ENCODE peak calls at places on chromosomes 13 and 19, in five cellular contexts. C is SK-N-SH, N is K562, P is GM12878, W is HepG2. X is an unnamed sample.

GRCh38 chr13:23380534-23380933 is 53.0 kb downstream of the SACS start:
- DNase-seq in N (no peak), W (no peak), C (no peak), P (no peak), X (no peak)

GRCh38 chr19:8155318-8155717 is 5.9 kb upstream of the FBN3 start:
- DNase-seq in N (no peak), C (no peak), P (no peak), W (no peak), X (no peak)

GRCh38 chr19:10952809-10953208 is 8.0 kb upstream of the SMARCA4 start:
- DNase-seq in N (no peak), W (no peak), C (no peak), P (no peak), X (no peak)

GRCh38 chr13:29763426-29764180 is 86.8 kb downstream of the UBL3 start:
- DNase-seq in C (no peak), P (no peak), W (no peak), N (no peak), X (no peak)

GRCh38 chr19:2294377-2295335 is 12.7 kb upstream of the PEAK3 start:
- DNase-seq in W (no peak), P (no peak), N (no peak), C (peak), X (no peak)

GRCh38 chr13:74465279-74465678 is 331.1 kb upstream of the KLF12 start:
- DNase-seq in P (no peak), N (no peak), W (no peak), C (no peak), X (no peak)

GRCh38 chr13:113771709-113772331 is 12.8 kb downstream of the TMEM255B start:
- DNase-seq in N (no peak), P (no peak), W (no peak), C (no peak), X (no peak)

GRCh38 chr19:1774999-1775772 is 21.9 kb downstream of the ONECUT3 start:
- DNase-seq in W (no peak), N (peak), C (peak), P (no peak), X (peak)

GRCh38 chr19:15195987-15196682 is 4.7 kb downstream of the NOTCH3 start:
- DNase-seq in W (no peak), C (no peak), P (no peak), N (no peak), X (peak)

GRCh38 chr13:95360464-95361097 is 59.3 kb upstream of the ABCC4 start:
- DNase-seq in P (no peak), C (no peak), W (no peak), N (no peak), X (no peak)

GRCh38 chr19:18274303-18274775 is at the start of gene IQCN:
- DNase-seq in W (peak), N (no peak), P (no peak), C (no peak), X (no peak)

GRCh38 chr19:2552859-2553258 is 76.9 kb downstream of the GADD45B start:
- DNase-seq in C (no peak), N (peak), W (no peak), P (peak), X (no peak)

DNA sequence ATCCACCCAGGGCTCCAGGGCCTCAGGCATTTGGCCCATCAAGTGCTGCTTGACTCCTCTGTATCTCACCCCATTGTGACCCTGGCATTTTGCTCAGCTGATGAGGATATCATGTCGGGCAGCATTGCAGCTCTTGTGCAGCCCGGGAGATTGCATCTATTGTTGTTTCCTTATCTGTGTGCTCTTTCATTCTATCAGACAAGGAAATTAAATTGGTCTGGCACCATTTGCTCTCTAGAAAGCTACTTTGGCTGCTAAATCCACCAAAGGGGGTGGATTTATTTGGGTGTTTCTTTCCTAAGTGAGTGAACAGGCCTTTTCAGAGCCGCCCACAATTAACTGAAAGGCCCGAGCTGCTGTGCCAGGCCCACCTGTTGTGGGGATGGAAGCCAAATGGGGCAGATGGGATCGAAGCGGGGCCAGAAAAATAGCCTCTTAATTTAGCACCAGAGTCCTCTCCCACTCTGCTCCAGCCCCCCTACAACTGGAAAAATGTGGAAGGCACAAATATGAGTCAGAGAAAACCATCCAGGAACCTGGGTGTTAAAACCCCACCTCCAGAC is 99.4 kb downstream of the DNAJC15 start:
- DNase-seq in N (no peak), P (no peak), W (no peak), C (peak), X (no peak)
- TF ChIP-seq FOXM1 in N (no peak), P (no peak), W (no peak), C (no peak), X (no peak)

DNA sequence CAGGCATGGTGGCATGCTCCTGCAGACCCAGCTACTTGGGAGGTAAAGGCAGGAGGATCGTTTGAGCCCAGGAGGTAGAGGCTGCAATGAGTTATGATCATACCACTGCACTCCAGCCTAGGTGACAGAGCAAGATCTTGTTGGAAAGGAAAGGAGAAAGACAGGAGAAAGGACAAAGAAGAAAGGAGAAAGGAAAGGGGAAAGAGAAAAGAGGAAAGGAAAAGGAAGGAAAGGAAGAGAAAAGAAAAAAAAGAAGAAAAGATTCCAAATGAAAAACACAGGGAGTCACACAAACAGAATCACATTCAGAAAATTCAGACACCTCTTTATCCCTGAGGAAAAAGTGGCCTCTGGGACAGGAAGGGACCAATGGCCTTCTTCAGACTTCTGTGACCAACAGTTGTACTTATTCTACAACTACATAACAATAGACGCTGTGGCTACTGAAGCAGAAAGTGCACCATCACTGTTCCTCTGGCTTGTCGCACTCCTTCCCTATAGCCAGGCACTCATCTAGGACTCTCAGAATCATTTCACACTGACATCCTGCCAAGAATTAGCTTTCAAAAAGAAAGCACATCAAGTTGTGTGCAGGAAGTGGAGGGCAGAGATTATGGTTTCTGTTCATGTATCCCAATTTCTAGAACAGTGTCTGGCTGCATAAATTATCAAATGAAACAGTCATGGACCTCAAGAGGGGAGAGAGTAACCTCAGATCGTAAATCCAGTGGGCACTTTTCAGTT is 5.9 kb downstream of the MTMR6 start:
- DNase-seq in W (no peak), P (peak), C (no peak), N (no peak), X (no peak)
- TF ChIP-seq FOXM1 in W (no peak), P (no peak), C (no peak), N (no peak), X (no peak)

GRCh38 chr19:46528601-46529447 is 33.2 kb upstream of the PNMA8B start:
- DNase-seq in P (no peak), N (no peak), C (no peak), W (no peak), X (no peak)
- TF ChIP-seq FOXM1 in P (no peak), N (no peak), C (no peak), W (no peak), X (no peak)

GRCh38 chr13:110294624-110295023 is 12.3 kb downstream of the COL4A1 start:
- DNase-seq in C (no peak), W (no peak), N (no peak), P (no peak), X (no peak)

GRCh38 chr13:110298221-110298565 is 8.8 kb downstream of the COL4A1 start:
- DNase-seq in P (no peak), W (no peak), C (no peak), N (no peak), X (no peak)

GRCh38 chr13:110297771-110298170 is 9.2 kb downstream of the COL4A1 start:
- DNase-seq in P (no peak), N (no peak), C (no peak), W (no peak), X (no peak)

GRCh38 chr13:110298566-110299321 is 8.2 kb downstream of the COL4A1 start:
- DNase-seq in P (no peak), C (no peak), N (no peak), W (no peak), X (no peak)

DNA sequence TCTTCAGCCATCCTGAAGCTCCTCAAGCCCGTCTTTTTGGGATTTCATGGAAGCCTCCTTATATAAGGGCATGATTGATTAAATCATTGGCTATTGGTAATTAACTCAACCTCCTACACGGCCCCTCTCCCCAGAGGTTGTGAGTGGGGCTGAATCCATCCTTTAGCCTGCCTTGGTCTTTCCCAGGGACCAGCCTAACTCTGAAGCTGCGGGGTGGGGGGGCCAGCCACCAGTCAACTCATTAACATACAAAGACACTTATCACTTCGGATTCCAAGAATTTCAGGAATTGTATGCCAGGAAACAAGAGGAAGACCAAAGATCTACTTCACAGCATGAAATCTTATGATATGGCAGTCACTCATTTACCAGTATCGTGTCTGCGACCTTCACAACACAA is 9.9 kb downstream of the COL4A1 start:
- DNase-seq in P (no peak), W (no peak), C (no peak), N (no peak), X (no peak)
- TF ChIP-seq FOXM1 in P (no peak), W (no peak), C (no peak), N (no peak), X (no peak)

DNA sequence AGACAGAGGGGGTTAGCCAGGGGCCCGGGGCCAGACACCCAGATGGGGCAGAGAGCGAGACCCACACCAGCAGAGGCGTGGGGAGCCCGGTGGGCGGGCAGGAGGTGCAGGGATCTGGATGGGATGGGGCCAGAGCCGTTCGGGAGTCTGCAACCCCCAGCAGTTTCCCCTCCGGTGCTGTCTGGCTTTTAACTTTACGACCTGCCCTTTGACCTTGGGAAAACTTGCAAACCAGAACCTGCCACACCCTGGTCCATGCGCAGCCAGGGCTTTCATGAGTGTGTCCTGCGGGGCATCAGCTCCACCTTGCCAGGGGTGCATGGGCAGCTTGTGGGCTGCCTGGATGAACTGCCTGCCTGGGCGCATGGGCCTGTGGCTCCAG is 9.8 kb downstream of the JOSD2 start:
- DNase-seq in P (no peak), N (no peak), C (no peak), W (no peak), X (no peak)
- TF ChIP-seq FOXM1 in P (no peak), N (no peak), C (no peak), W (no peak), X (no peak)

GRCh38 chr13:43203781-43204180 is 180.4 kb downstream of the DNAJC15 start:
- DNase-seq in P (no peak), N (no peak), C (no peak), W (no peak), X (no peak)
- TF ChIP-seq FOXM1 in P (no peak), N (no peak), C (no peak), W (no peak), X (no peak)

GRCh38 chr13:32214073-32214472 is 101.1 kb downstream of the ZAR1L start:
- DNase-seq in C (no peak), P (no peak), N (no peak), W (no peak), X (no peak)

GRCh38 chr13:32210081-32210480 is 105.1 kb downstream of the ZAR1L start:
- DNase-seq in C (no peak), W (no peak), N (no peak), P (no peak), X (no peak)

GRCh38 chr13:32209670-32210069 is 105.5 kb downstream of the ZAR1L start:
- DNase-seq in N (no peak), W (no peak), C (no peak), P (no peak), X (no peak)

GRCh38 chr13:32212420-32212819 is 102.7 kb downstream of the ZAR1L start:
- DNase-seq in N (no peak), W (no peak), C (no peak), P (no peak), X (no peak)

GRCh38 chr13:32211788-32212187 is 103.4 kb downstream of the ZAR1L start:
- DNase-seq in N (no peak), P (no peak), W (no peak), C (no peak), X (no peak)
- TF ChIP-seq FOXM1 in N (no peak), P (no peak), W (no peak), C (no peak), X (no peak)